ENCODE peak calls at places on chromosomes 13 and 19, in four cellular contexts. One of them, this sample, is unnamed.

GRCh38 chr13:32135655-32136054 is 104.1 kb downstream of the FRY start:
- DNase-seq in neural crest cell: no peak
- DNase-seq in GM23248: peak; percentile 78
- DNase-seq in nephron progenitor cell: no peak
- DNase-seq in this sample: peak; percentile 78

GRCh38 chr19:49851456-49852259 is 699 bp downstream of the PTOV1 start:
- DNase-seq in GM23248: peak; percentile 53
- DNase-seq in neural crest cell: no peak
- DNase-seq in nephron progenitor cell: peak; percentile 72
- DNase-seq in this sample: peak; percentile 45

GRCh38 chr19:53537523-53538377 is at the start of gene ZNF331:
- DNase-seq in GM23248: peak; percentile 86
- DNase-seq in nephron progenitor cell: peak; percentile 75
- DNase-seq in neural crest cell: peak; percentile 58
- DNase-seq in this sample: peak; percentile 58

GRCh38 chr13:30679483-30680330 is 55.6 kb upstream of the ALOX5AP start:
- DNase-seq in GM23248: peak; percentile 57
- DNase-seq in nephron progenitor cell: peak; percentile 34
- DNase-seq in neural crest cell: no peak
- DNase-seq in this sample: peak; percentile 56

GRCh38 chr13:112933649-112934048 is 35.4 kb upstream of the MCF2L start:
- DNase-seq in nephron progenitor cell: no peak
- DNase-seq in GM23248: no peak
- DNase-seq in neural crest cell: no peak
- DNase-seq in this sample: no peak

GRCh38 chr13:51324714-51325440 is 14.6 kb upstream of the SERPINE3 start:
- DNase-seq in GM23248: no peak
- DNase-seq in neural crest cell: no peak
- DNase-seq in nephron progenitor cell: no peak
- DNase-seq in this sample: no peak

GRCh38 chr19:1172353-1173159 is 1.5 kb downstream of the SBNO2 start:
- DNase-seq in GM23248: peak; percentile 77
- DNase-seq in nephron progenitor cell: peak; percentile 39
- DNase-seq in neural crest cell: no peak
- DNase-seq in this sample: peak; percentile 76

GRCh38 chr13:41007359-41008118 is 11.6 kb downstream of the ELF1 start:
- DNase-seq in GM23248: peak; percentile 76
- DNase-seq in nephron progenitor cell: no peak
- DNase-seq in neural crest cell: no peak
- DNase-seq in this sample: no peak

GRCh38 chr19:7506385-7507328 is 9.2 kb upstream of the ZNF358 start:
- DNase-seq in GM23248: peak; percentile 73
- DNase-seq in neural crest cell: peak; percentile 64
- DNase-seq in nephron progenitor cell: peak; percentile 81
- DNase-seq in this sample: peak; percentile 90

GRCh38 chr13:30870049-30870884 is 35.8 kb upstream of the MEDAG start:
- DNase-seq in nephron progenitor cell: peak; percentile 59
- DNase-seq in GM23248: peak; percentile 99
- DNase-seq in neural crest cell: no peak
- DNase-seq in this sample: peak; percentile 99

GRCh38 chr13:74103196-74103595 is 31.0 kb downstream of the KLF12 start:
- DNase-seq in neural crest cell: no peak
- DNase-seq in GM23248: no peak
- DNase-seq in nephron progenitor cell: no peak
- DNase-seq in this sample: no peak

GRCh38 chr13:72820156-72820897 is 38.4 kb downstream of the PIBF1 start:
- DNase-seq in nephron progenitor cell: no peak
- DNase-seq in neural crest cell: no peak
- DNase-seq in GM23248: peak; percentile 83
- DNase-seq in this sample: peak; percentile 59

GRCh38 chr13:39263033-39263432 is 224.8 kb downstream of the NHLRC3 start:
- DNase-seq in GM23248: peak; percentile 49
- DNase-seq in neural crest cell: peak; percentile 31
- DNase-seq in nephron progenitor cell: peak; percentile 27
- DNase-seq in this sample: peak; percentile 58

GRCh38 chr19:4300589-4300988 is 1.6 kb downstream of the TMIGD2 start:
- DNase-seq in GM23248: no peak
- DNase-seq in nephron progenitor cell: no peak
- DNase-seq in neural crest cell: no peak
- DNase-seq in this sample: no peak

GRCh38 chr13:28579334-28579733 is 79.6 kb upstream of the POMP start:
- DNase-seq in nephron progenitor cell: peak; percentile 14
- DNase-seq in GM23248: no peak
- DNase-seq in neural crest cell: no peak
- DNase-seq in this sample: no peak

GRCh38 chr13:51955841-51956603 is 55.2 kb downstream of the ATP7B start:
- DNase-seq in nephron progenitor cell: no peak
- DNase-seq in neural crest cell: no peak
- DNase-seq in GM23248: no peak
- DNase-seq in this sample: no peak

This sample was measured in ELR.